ENCODE peak calls at places on chromosomes 11 and 22, in seven cellular contexts. I is fibroblast of lung; C is SJSA1; M is transverse colon; H is CD8-positive, alpha-beta memory T cell; J is small intestine; F is endothelial cell of umbilical vein. U is an unnamed sample. For H3K4me1, the result is how much of the 10 kb centered on the place peaks cover.

GRCh38 chr11:73262851-73263495 is 9.2 kb upstream of the P2RY6 start:
- DNase-seq in I (peak), C (no peak), M (no peak), H (no peak), J (no peak), F (no peak), U (no peak)

GRCh38 chr22:37378642-37379058 is 48.6 kb downstream of the ELFN2 start:
- DNase-seq in I (no peak), C (no peak), M (no peak), H (no peak), J (no peak), F (no peak), U (no peak)

GRCh38 chr11:14623036-14623435 is 20.6 kb upstream of the PDE3B start:
- DNase-seq in I (no peak), C (no peak), M (no peak), H (no peak), J (no peak), F (no peak), U (no peak)

GRCh38 chr11:3370268-3370870 is 8.6 kb downstream of the ZNF195 start:
- DNase-seq in I (no peak), C (no peak), M (no peak), H (no peak), J (no peak), F (no peak), U (no peak)

GRCh38 chr22:38313384-38313955 is 3.8 kb downstream of the CSNK1E start:
- DNase-seq in I (peak), C (peak), M (peak), H (no peak), J (no peak), F (peak), U (peak)

GRCh38 chr11:76455331-76455730 is 10.5 kb downstream of the EMSY start:
- DNase-seq in I (no peak), C (peak), M (no peak), H (no peak), J (no peak), F (peak), U (no peak)

GRCh38 chr11:34161812-34162506 is 56.5 kb downstream of the NAT10 start:
- DNase-seq in I (no peak), C (no peak), M (no peak), H (peak), J (no peak), F (no peak), U (no peak)

GRCh38 chr11:70593446-70593983 is 195.2 kb downstream of the CTTN start:
- DNase-seq in I (no peak), C (no peak), M (no peak), H (no peak), J (no peak), F (no peak), U (no peak)

GRCh38 chr11:91804057-91804456 is 420.6 kb upstream of the FAT3 start:
- DNase-seq in I (no peak), C (no peak), M (no peak), H (no peak), J (no peak), F (no peak), U (no peak)

GRCh38 chr22:39254789-39255298 is 10.1 kb upstream of the PDGFB start:
- DNase-seq in I (no peak), C (peak), M (no peak), H (peak), J (no peak), F (peak), U (no peak)

GRCh38 chr11:18307461-18308139 is 14.3 kb downstream of the HPS5 start:
- DNase-seq in I (no peak), C (no peak), M (no peak), H (no peak), J (no peak), F (no peak), U (no peak)

GRCh38 chr11:129230006-129230405 is 37.9 kb upstream of the ARHGAP32 start:
- DNase-seq in I (peak), C (no peak), M (no peak), H (no peak), J (peak), F (peak), U (no peak)

GRCh38 chr11:11620251-11620965 is 1.4 kb downstream of the GALNT18 start:
- DNase-seq in I (peak), C (no peak), M (peak), H (no peak), J (peak), F (no peak), U (peak)

GRCh38 chr11:125569913-125570621 is 790 bp downstream of the EI24 start:
- DNase-seq in I (peak), C (no peak), M (no peak), H (no peak), J (peak), F (peak), U (no peak)

GRCh38 chr22:21972293-21972779 is 10.3 kb downstream of the TOP3B start:
- DNase-seq in I (peak), C (no peak), M (peak), H (peak), J (peak), F (peak), U (no peak)

GRCh38 chr22:22210375-22210774 is 34.2 kb upstream of the VPREB1 start:
- DNase-seq in I (peak), C (peak), M (no peak), H (peak), J (no peak), F (peak), U (no peak)

GRCh38 chr11:3622521-3622920 is 19.3 kb downstream of the ART5 start:
- DNase-seq in I (no peak), C (no peak), M (no peak), H (no peak), J (no peak), F (no peak), U (no peak)

GRCh38 chr11:119169272-119169719 is 771 bp downstream of the NLRX1 start:
- DNase-seq in I (peak), C (no peak), M (no peak), H (no peak), J (peak), F (peak), U (no peak)

GRCh38 chr22:45019861-45020655 is 10.3 kb upstream of the PHF21B start:
- DNase-seq in I (no peak), C (no peak), M (no peak), H (no peak), J (no peak), F (no peak), U (no peak)

GRCh38 chr11:8615633-8616032 is 21.6 kb upstream of the STK33 start:
- DNase-seq in I (no peak), C (no peak), M (no peak), H (no peak), J (no peak), F (no peak), U (no peak)

GRCh38 chr22:46129390-46130041 is 20.8 kb upstream of the PPARA start:
- DNase-seq in I (no peak), C (no peak), M (peak), H (no peak), J (no peak), F (no peak), U (peak)

GRCh38 chr11:74169736-74170458 is 905 bp downstream of the C2CD3 start:
- DNase-seq in I (no peak), C (no peak), M (no peak), H (no peak), J (peak), F (peak), U (no peak)

GRCh38 chr11:117095301-117096139 is 2.7 kb downstream of the SIK3 start:
- DNase-seq in I (peak), C (no peak), M (no peak), H (no peak), J (no peak), F (no peak), U (no peak)

GRCh38 chr11:43397251-43397650 is 38.5 kb downstream of the TTC17 start:
- DNase-seq in I (no peak), C (no peak), M (no peak), H (no peak), J (no peak), F (no peak), U (no peak)

GRCh38 chr11:65456418-65456817 is 33.8 kb downstream of the NEAT1 start:
- DNase-seq in I (no peak), C (no peak), M (no peak), H (no peak), J (no peak), F (no peak), U (no peak)

GRCh38 chr11:6388747-6389146 is 1.5 kb upstream of the SMPD1 start:
- DNase-seq in I (no peak), C (no peak), M (no peak), H (no peak), J (no peak), F (peak), U (no peak)

GRCh38 chr22:39738746-39739145 is 154.8 kb downstream of the ENTHD1 start:
- DNase-seq in I (peak), C (no peak), M (no peak), H (no peak), J (no peak), F (no peak), U (no peak)

GRCh38 chr11:10902301-10902700 is 44.4 kb upstream of the ZBED5 start:
- DNase-seq in I (peak), C (no peak), M (no peak), H (no peak), J (no peak), F (no peak), U (no peak)

GRCh38 chr11:87137711-87138110 is 100.0 kb downstream of the TMEM135 start:
- DNase-seq in I (peak), C (no peak), M (no peak), H (no peak), J (no peak), F (no peak), U (no peak)

GRCh38 chr11:8699903-8700302 is 17.3 kb downstream of the RPL27A start:
- DNase-seq in I (peak), C (peak), M (peak), H (no peak), J (no peak), F (peak), U (no peak)

GRCh38 chr11:28342704-28343103 is 234.5 kb downstream of the METTL15 start:
- DNase-seq in I (peak), C (no peak), M (no peak), H (no peak), J (no peak), F (no peak), U (no peak)

GRCh38 chr11:75339685-75340409 is 11.6 kb downstream of the ARRB1 start:
- DNase-seq in I (no peak), C (no peak), M (no peak), H (no peak), J (no peak), F (peak), U (no peak)

GRCh38 chr11:501001-501682 is 5.9 kb downstream of the RNH1 start:
- DNase-seq in I (no peak), C (no peak), M (no peak), H (no peak), J (no peak), F (no peak), U (no peak)

GRCh38 chr11:78290293-78291176 is 101.8 kb downstream of the USP35 start:
- DNase-seq in I (peak), C (no peak), M (no peak), H (no peak), J (no peak), F (no peak), U (no peak)

GRCh38 chr11:35006389-35007128 is 90.1 kb downstream of the PDHX start:
- DNase-seq in I (no peak), C (no peak), M (peak), H (no peak), J (peak), F (no peak), U (no peak)

GRCh38 chr22:37710675-37711074 is 13.8 kb downstream of the TRIOBP start:
- DNase-seq in I (no peak), C (no peak), M (no peak), H (no peak), J (no peak), F (no peak), U (no peak)

GRCh38 chr22:45997077-45997774 is 20.3 kb upstream of the WNT7B start:
- DNase-seq in I (peak), C (peak), M (peak), H (no peak), J (peak), F (peak), U (peak)

GRCh38 chr11:79461144-79461543 is 20.3 kb upstream of the TENM4 start:
- DNase-seq in I (peak), C (no peak), M (no peak), H (no peak), J (no peak), F (no peak), U (no peak)

GRCh38 chr11:59544869-59545178 is 33.5 kb downstream of the OR4D9 start:
- DNase-seq in I (no peak), C (no peak), M (no peak), H (no peak), J (no peak), F (no peak), U (no peak)
- H3K27ac ChIP-seq in I (no peak), C (no peak), M (no peak), H (peak), J (no peak), F (no peak), U (no peak)

GRCh38 chr11:68342459-68343158 is 30.2 kb downstream of the LRP5 start:
- DNase-seq in I (no peak), C (no peak), M (no peak), H (no peak), J (no peak), F (no peak), U (no peak)
- H3K4me1 ChIP-seq in I (under half), C (under half), M (under half), H (under half), J (under half), F (under half), U (under half)

DNA sequence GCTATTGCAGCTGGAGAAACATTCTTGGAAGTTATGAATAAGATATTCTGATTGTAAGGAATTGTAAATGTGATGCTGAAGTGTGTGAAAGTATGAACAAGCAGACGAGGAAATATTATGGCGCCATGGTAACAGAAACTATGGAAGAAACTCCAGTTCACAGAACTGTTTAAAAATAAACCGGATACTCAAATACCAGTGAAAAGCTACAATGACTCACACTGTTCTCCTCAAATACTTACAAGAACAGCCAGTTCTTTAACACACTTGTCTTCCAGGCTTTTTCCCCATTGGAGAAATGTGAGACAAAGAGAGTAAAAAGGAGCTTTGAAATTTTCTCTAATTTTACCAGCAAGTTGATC is 76.7 kb upstream of the ARFGAP3 start:
- DNase-seq in I (peak), C (no peak), M (no peak), H (no peak), J (no peak), F (peak), U (no peak)
- H3K4me3 ChIP-seq in I (no peak), C (no peak), M (no peak), H (no peak), J (no peak), F (peak), U (no peak)

GRCh38 chr11:120549346-120549745 is 37.8 kb downstream of the GRIK4 start:
- DNase-seq in I (no peak), C (no peak), M (no peak), H (no peak), J (no peak), F (no peak), U (no peak)

GRCh38 chr11:120546312-120547205 is 35.0 kb downstream of the GRIK4 start:
- DNase-seq in I (peak), C (peak), M (peak), H (no peak), J (peak), F (peak), U (no peak)

GRCh38 chr11:120548682-120549209 is 37.2 kb downstream of the GRIK4 start:
- DNase-seq in I (no peak), C (no peak), M (no peak), H (no peak), J (no peak), F (no peak), U (no peak)

GRCh38 chr11:120547301-120547700 is 35.8 kb downstream of the GRIK4 start:
- DNase-seq in I (peak), C (no peak), M (no peak), H (no peak), J (no peak), F (no peak), U (no peak)

DNA sequence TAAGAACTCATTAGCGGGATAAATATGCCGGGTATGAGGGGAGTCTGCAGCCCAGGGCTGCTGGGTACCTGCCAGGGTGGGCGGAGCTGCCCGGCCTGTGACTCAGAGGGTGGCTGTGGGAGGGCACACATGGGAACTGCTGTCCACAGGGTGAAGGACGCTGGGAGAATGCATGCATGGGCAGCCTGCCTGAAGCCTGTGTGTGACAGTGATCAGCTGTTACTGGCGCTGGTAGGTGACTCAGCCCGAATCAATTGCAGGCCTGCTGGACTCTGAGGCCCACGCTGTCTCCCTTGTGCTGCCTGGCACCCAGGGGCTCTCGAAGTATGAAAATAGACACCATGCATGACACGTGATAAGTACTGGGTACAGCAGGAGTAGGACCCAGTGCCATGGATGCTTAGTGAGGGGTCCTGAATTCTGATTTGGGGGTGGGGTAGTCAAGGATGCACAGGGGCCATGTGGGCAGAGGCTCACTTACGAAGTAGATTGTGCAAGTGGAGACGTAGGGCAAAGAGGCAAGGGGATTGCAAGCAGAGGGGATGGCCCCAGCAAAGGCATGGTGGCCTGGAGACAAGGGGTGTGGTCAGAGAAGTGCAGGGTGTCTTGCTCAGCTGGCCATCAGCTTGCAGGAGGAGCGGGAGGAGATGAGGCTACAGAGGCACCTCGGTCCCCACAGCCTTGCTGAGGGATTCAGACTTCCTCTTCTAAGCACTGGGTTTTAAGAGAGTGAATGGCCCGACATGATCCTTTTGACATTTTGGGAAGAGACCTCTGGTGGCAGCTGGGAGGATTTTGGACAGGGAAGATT is 36.5 kb downstream of the GRIK4 start:
- DNase-seq in I (peak), C (peak), M (peak), H (no peak), J (peak), F (peak), U (peak)
- H3K27ac ChIP-seq in I (peak), C (no peak), M (peak), H (no peak), J (no peak), F (no peak), U (no peak)

GRCh38 chr22:31128156-31128555 is 5.4 kb downstream of the INPP5J start:
- DNase-seq in I (no peak), C (no peak), M (no peak), H (no peak), J (no peak), F (no peak), U (no peak)
- H3K4me1 ChIP-seq in I (under half), C (under half), M (under half), H (under half), J (under half), F (under half), U (under half)

DNA sequence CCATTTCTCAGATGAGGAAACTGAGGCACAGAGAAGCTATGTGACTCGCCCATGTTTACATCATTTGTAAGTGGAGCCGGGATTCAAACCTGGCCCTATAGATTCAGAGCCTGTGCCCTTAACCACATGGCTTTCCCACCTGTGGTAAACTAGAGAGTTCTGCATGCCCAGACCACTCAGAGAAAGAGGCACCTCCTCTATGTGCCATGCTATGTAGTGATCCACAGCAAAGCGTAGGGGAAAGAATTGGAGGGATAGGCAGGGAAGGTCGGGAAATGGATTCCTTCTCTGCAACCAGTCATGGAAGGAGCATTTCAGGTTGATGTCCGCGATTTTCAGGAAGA is 15.4 kb upstream of the POU2AF2 start:
- DNase-seq in I (no peak), C (no peak), M (no peak), H (no peak), J (no peak), F (no peak), U (no peak)
- H3K4me3 ChIP-seq in I (no peak), C (peak), M (peak), H (no peak), J (no peak), F (no peak), U (no peak)